ENCODE peak calls at places on chromosomes 4 and X, in ten cellular contexts. N, C, U, L, G, E, X, S, V and P are unnamed samples. For H3K4me1, the result is how much of the 10 kb centered on the place peaks cover.

GRCh38 chrX:48520455-48520854 is 1.2 kb upstream of the EBP start:
- DNase-seq in U (no peak), G (no peak), S (peak), E (peak), C (no peak), V (no peak), L (no peak), X (no peak), N (no peak), P (no peak)

GRCh38 chr4:6516281-6516680 is 43.9 kb upstream of the PPP2R2C start:
- DNase-seq in V (no peak), X (no peak), U (no peak), L (no peak), G (no peak), S (no peak), E (no peak), N (no peak), C (no peak), P (no peak)

GRCh38 chrX:132986556-132986955 is 28.1 kb upstream of the HS6ST2 start:
- DNase-seq in E (no peak), L (no peak), S (no peak), U (no peak), N (no peak), G (no peak), C (no peak), X (no peak), V (no peak), P (no peak)

GRCh38 chrX:109687903-109688302 is 45.2 kb downstream of the ACSL4 start:
- DNase-seq in G (no peak), L (no peak), X (no peak), U (no peak), V (no peak), C (no peak), S (no peak), E (no peak), N (no peak), P (no peak)

GRCh38 chr4:184838249-184839074 is 12.7 kb upstream of the ACSL1 start:
- DNase-seq in E (no peak), L (no peak), N (no peak), X (no peak), G (no peak), U (no peak), S (no peak), V (no peak), C (no peak), P (no peak)

GRCh38 chr4:55173580-55173979 is 48.2 kb upstream of the KDR start:
- DNase-seq in G (no peak), C (no peak), E (no peak), U (no peak), N (no peak), X (no peak), S (no peak), L (no peak), V (no peak), P (no peak)

GRCh38 chr4:48804584-48805301 is 24.7 kb upstream of the FRYL start:
- DNase-seq in V (no peak), G (no peak), X (no peak), N (no peak), E (no peak), L (no peak), C (no peak), U (no peak), S (no peak), P (no peak)

GRCh38 chr4:94452476-94453300 is 946 bp downstream of the PDLIM5 start:
- DNase-seq in C (peak), U (peak), S (peak), V (no peak), X (peak), L (peak), N (peak), E (peak), G (peak), P (peak)

GRCh38 chr4:78951862-78952472 is 12.7 kb upstream of the PAQR3 start:
- DNase-seq in L (peak), E (no peak), V (peak), C (no peak), X (no peak), S (peak), N (no peak), G (no peak), U (no peak), P (no peak)

GRCh38 chr4:184409911-184410692 is 64.2 kb downstream of the IRF2 start:
- DNase-seq in X (no peak), E (no peak), L (no peak), U (no peak), N (no peak), G (no peak), C (peak), V (peak), S (peak), P (no peak)

GRCh38 chr4:159540501-159540900 is 437.6 kb downstream of the RAPGEF2 start:
- DNase-seq in E (no peak), X (peak), C (no peak), S (no peak), G (no peak), U (peak), L (no peak), N (no peak), V (no peak), P (no peak)

GRCh38 chr4:113604955-113605354 is 156.6 kb downstream of the CAMK2D start:
- DNase-seq in E (no peak), G (no peak), N (no peak), V (no peak), U (no peak), L (no peak), S (no peak), X (no peak), C (no peak), P (no peak)

GRCh38 chr4:176845636-176846035 is 52.9 kb upstream of the VEGFC start:
- DNase-seq in C (no peak), N (no peak), S (no peak), V (no peak), G (no peak), E (no peak), L (no peak), X (no peak), U (no peak), P (no peak)

GRCh38 chrX:70241501-70241900 is 7.0 kb downstream of the AWAT1 start:
- DNase-seq in C (no peak), E (no peak), L (no peak), N (no peak), U (no peak), S (no peak), G (no peak), X (no peak), V (no peak), P (no peak)

GRCh38 chrX:29241831-29242230 is 654.6 kb downstream of the IL1RAPL1 start:
- DNase-seq in X (no peak), U (no peak), E (no peak), L (no peak), V (no peak), N (no peak), S (no peak), C (no peak), G (no peak), P (no peak)

GRCh38 chr4:14984452-14984851 is 17.8 kb upstream of the CPEB2 start:
- DNase-seq in G (no peak), N (no peak), E (no peak), C (no peak), X (no peak), S (no peak), U (no peak), L (no peak), V (no peak), P (no peak)

GRCh38 chr4:118772149-118773081 is 63.5 kb downstream of the SEC24D start:
- DNase-seq in U (no peak), E (no peak), X (no peak), V (no peak), S (peak), L (no peak), G (no peak), N (no peak), C (no peak), P (no peak)

GRCh38 chr4:112511294-112512118 is 4.5 kb downstream of the NEUROG2 start:
- DNase-seq in X (no peak), C (no peak), L (no peak), S (no peak), V (no peak), E (peak), G (no peak), U (peak), N (no peak), P (no peak)
- H3K4me1 ChIP-seq in X (under half), C (under half), L (under half), S (under half), V (under half), E (under half), G (under half), U (under half), N (under half), P (under half)

GRCh38 chr4:142648378-142648777 is 197.7 kb downstream of the INPP4B start:
- DNase-seq in N (no peak), E (no peak), G (no peak), U (peak), L (no peak), C (no peak), S (no peak), X (no peak), V (no peak), P (no peak)
- H3K27ac ChIP-seq in N (no peak), E (no peak), G (no peak), U (no peak), L (no peak), C (no peak), S (no peak), X (no peak), V (no peak), P (no peak)

GRCh38 chr4:56990109-56990508 is 11.4 kb downstream of the POLR2B start:
- DNase-seq in E (no peak), U (no peak), C (no peak), S (no peak), V (no peak), X (no peak), L (no peak), N (no peak), G (no peak), P (no peak)
- H3K4me1 ChIP-seq in E (under half), U (under half), C (under half), S (under half), V (under half), X (under half), L (under half), N (under half), G (under half), P (under half)

GRCh38 chrX:12352922-12353321 is 214.6 kb downstream of the FRMPD4 start:
- DNase-seq in L (no peak), E (no peak), N (no peak), U (peak), C (no peak), X (no peak), S (no peak), G (no peak), V (no peak), P (no peak)
- H3K27ac ChIP-seq in L (no peak), E (no peak), N (no peak), U (no peak), C (no peak), X (no peak), S (no peak), G (no peak), V (no peak), P (no peak)

DNA sequence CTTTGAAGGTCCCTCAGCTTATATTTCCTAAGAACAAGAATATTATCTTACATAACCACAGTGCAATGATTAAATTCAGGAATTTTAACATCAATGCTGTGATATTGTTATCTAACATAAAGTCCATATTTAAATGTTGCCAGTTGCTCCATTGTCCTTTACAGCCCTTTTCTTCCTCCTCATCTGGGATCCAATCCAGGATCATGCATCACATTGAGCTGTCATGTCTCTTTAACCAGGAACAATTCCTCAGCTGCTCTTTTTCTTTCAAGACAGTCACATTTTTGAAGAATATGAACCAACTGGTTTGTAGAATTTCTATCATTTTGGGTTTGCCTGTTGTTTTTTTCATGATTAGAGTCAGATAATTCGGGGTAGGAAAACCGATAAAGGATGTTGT is 12.0 kb downstream of the TMSB4X start:
- DNase-seq in G (no peak), S (no peak), X (no peak), C (no peak), V (no peak), E (no peak), L (no peak), U (no peak), N (no peak), P (no peak)
- H3K4me1 ChIP-seq in G (under half), S (under half), X (under half), C (half or more), V (under half), E (under half), L (under half), U (under half), N (under half), P (half or more)

DNA sequence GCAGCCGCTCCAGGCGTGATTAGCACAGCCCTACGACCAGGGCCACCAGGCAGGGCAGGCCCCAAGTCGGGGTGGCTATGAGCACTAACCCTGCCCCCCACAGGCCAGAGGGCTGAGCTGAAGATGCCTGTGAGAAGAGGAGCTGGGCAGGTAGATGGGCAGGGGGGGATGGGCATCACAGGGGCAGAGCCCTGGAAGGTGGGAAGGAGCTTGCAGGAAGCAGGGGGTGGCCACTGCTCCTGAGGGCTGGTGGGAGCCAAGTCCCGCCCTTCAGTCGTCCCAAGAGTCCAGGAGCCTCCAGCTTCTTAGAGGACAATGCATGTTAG is 7.3 kb upstream of the MXD4 start:
- DNase-seq in U (peak), S (no peak), G (no peak), E (no peak), L (no peak), C (no peak), V (no peak), X (peak), N (peak), P (no peak)
- H3K27ac ChIP-seq in U (no peak), S (no peak), G (no peak), E (no peak), L (no peak), C (no peak), V (no peak), X (no peak), N (no peak), P (no peak)